ENCODE peak calls at places on chromosomes 7 and 10, in six cellular contexts. One of them, this sample, is unnamed.

GRCh38 chr7:42193457-42194111 is 43.4 kb downstream of the GLI3 start:
- DNase-seq in HuH-7.5: no peak
- DNase-seq in fibroblast of pulmonary artery: peak
- DNase-seq in AG04450: no peak
- DNase-seq in ovary: no peak
- DNase-seq in occipital lobe: no peak
- DNase-seq in this sample: no peak

GRCh38 chr7:105010538-105011523 is 3.2 kb upstream of the KMT2E start:
- DNase-seq in HuH-7.5: no peak
- DNase-seq in fibroblast of pulmonary artery: peak
- DNase-seq in AG04450: no peak
- DNase-seq in ovary: no peak
- DNase-seq in occipital lobe: no peak
- DNase-seq in this sample: no peak

GRCh38 chr7:26097837-26098668 is 53.9 kb upstream of the NFE2L3 start:
- DNase-seq in HuH-7.5: no peak
- DNase-seq in fibroblast of pulmonary artery: no peak
- DNase-seq in AG04450: no peak
- DNase-seq in ovary: no peak
- DNase-seq in occipital lobe: no peak
- DNase-seq in this sample: no peak

GRCh38 chr7:75928600-75928939 is 13.6 kb downstream of the POR start:
- DNase-seq in HuH-7.5: no peak
- DNase-seq in fibroblast of pulmonary artery: no peak
- DNase-seq in AG04450: no peak
- DNase-seq in ovary: no peak
- DNase-seq in occipital lobe: no peak
- DNase-seq in this sample: no peak

GRCh38 chr10:75547391-75548298 is 116.2 kb downstream of the LRMDA start:
- DNase-seq in HuH-7.5: no peak
- DNase-seq in fibroblast of pulmonary artery: peak
- DNase-seq in AG04450: no peak
- DNase-seq in ovary: no peak
- DNase-seq in occipital lobe: no peak
- DNase-seq in this sample: no peak

GRCh38 chr7:5397657-5398237 is 25.9 kb downstream of the TNRC18 start:
- DNase-seq in HuH-7.5: no peak
- DNase-seq in fibroblast of pulmonary artery: no peak
- DNase-seq in AG04450: no peak
- DNase-seq in ovary: no peak
- DNase-seq in occipital lobe: no peak
- DNase-seq in this sample: no peak

GRCh38 chr7:22841954-22842353 is 19.3 kb upstream of the TOMM7 start:
- DNase-seq in HuH-7.5: no peak
- DNase-seq in fibroblast of pulmonary artery: no peak
- DNase-seq in AG04450: no peak
- DNase-seq in ovary: no peak
- DNase-seq in occipital lobe: no peak
- DNase-seq in this sample: no peak

GRCh38 chr10:111789821-111790220 is 393.7 kb downstream of the GPAM start:
- DNase-seq in HuH-7.5: no peak
- DNase-seq in fibroblast of pulmonary artery: no peak
- DNase-seq in AG04450: no peak
- DNase-seq in ovary: no peak
- DNase-seq in occipital lobe: no peak
- DNase-seq in this sample: no peak

GRCh38 chr10:44253769-44254462 is 131.0 kb downstream of the CXCL12 start:
- DNase-seq in HuH-7.5: no peak
- DNase-seq in fibroblast of pulmonary artery: peak
- DNase-seq in AG04450: peak
- DNase-seq in ovary: no peak
- DNase-seq in occipital lobe: no peak
- DNase-seq in this sample: no peak

GRCh38 chr7:111638048-111638447 is 75.8 kb upstream of the IMMP2L start:
- DNase-seq in HuH-7.5: no peak
- DNase-seq in fibroblast of pulmonary artery: peak
- DNase-seq in AG04450: no peak
- DNase-seq in ovary: no peak
- DNase-seq in occipital lobe: no peak
- DNase-seq in this sample: no peak

GRCh38 chr10:7193369-7193768 is 217.5 kb downstream of the SFMBT2 start:
- DNase-seq in HuH-7.5: no peak
- DNase-seq in fibroblast of pulmonary artery: no peak
- DNase-seq in AG04450: no peak
- DNase-seq in ovary: no peak
- DNase-seq in occipital lobe: no peak
- DNase-seq in this sample: no peak

GRCh38 chr10:21402606-21403083 is 122.8 kb downstream of the SKIDA1 start:
- DNase-seq in HuH-7.5: no peak
- DNase-seq in fibroblast of pulmonary artery: peak
- DNase-seq in AG04450: no peak
- DNase-seq in ovary: no peak
- DNase-seq in occipital lobe: no peak
- DNase-seq in this sample: no peak

GRCh38 chr10:527416-527815 is 162.1 kb downstream of the DIP2C start:
- DNase-seq in HuH-7.5: no peak
- DNase-seq in fibroblast of pulmonary artery: no peak
- DNase-seq in AG04450: peak
- DNase-seq in ovary: no peak
- DNase-seq in occipital lobe: no peak
- DNase-seq in this sample: no peak

GRCh38 chr10:24432478-24433416 is 223.8 kb downstream of the KIAA1217 start:
- DNase-seq in HuH-7.5: no peak
- DNase-seq in fibroblast of pulmonary artery: peak
- DNase-seq in AG04450: no peak
- DNase-seq in ovary: no peak
- DNase-seq in occipital lobe: no peak
- DNase-seq in this sample: no peak

GRCh38 chr10:35545878-35546631 is 59.1 kb upstream of the GJD4 start:
- DNase-seq in HuH-7.5: no peak
- DNase-seq in fibroblast of pulmonary artery: peak
- DNase-seq in AG04450: no peak
- DNase-seq in ovary: no peak
- DNase-seq in occipital lobe: no peak
- DNase-seq in this sample: no peak

GRCh38 chr7:141073173-141073640 is 657 bp upstream of the TMEM178B start:
- DNase-seq in HuH-7.5: peak
- DNase-seq in fibroblast of pulmonary artery: peak
- DNase-seq in AG04450: no peak
- DNase-seq in ovary: no peak
- DNase-seq in occipital lobe: peak
- DNase-seq in this sample: no peak

GRCh38 chr7:29968683-29969457 is 20.7 kb downstream of the SCRN1 start:
- DNase-seq in HuH-7.5: no peak
- DNase-seq in fibroblast of pulmonary artery: peak
- DNase-seq in AG04450: peak
- DNase-seq in ovary: no peak
- DNase-seq in occipital lobe: no peak
- DNase-seq in this sample: peak